ENCODE peak calls at places on chromosomes 3 and 15, in ten cellular contexts. K is HCEC 1CT; M is stimulated activated naive CD8-positive, alpha-beta T cell treated with anti-CD3 and anti-CD28 coated beads, Interleukin-15, amount 100 ng/mL, for 72 hours; R is G401; Q is NT2/D1; W is EH; T is aorta; D is activated T-helper 1 cell treated with Interleukin-2 at 50 U/mL for 16 hours; S is activated B cell treated with CpG ODN at 0.5 μM for 24 hours; E is KG1. F is an unnamed sample.

GRCh38 chr3:77321646-77322045 is 281.7 kb downstream of the ROBO2 start:
- DNase-seq in Q (no peak), K (no peak), E (no peak), R (no peak), D (no peak), M (no peak), T (no peak), W (peak; percentile 48), S (no peak), F (no peak)

GRCh38 chr15:58185439-58185838 is 47.3 kb downstream of the AQP9 start:
- DNase-seq in M (no peak), W (peak; percentile 11), Q (no peak), R (no peak), T (no peak), E (no peak), S (no peak), K (no peak), D (no peak), F (no peak)

GRCh38 chr3:16789344-16790100 is 95.2 kb upstream of the PLCL2 start:
- DNase-seq in S (no peak), R (no peak), W (no peak), Q (peak; percentile 64), D (no peak), M (no peak), K (no peak), E (no peak), T (no peak), F (no peak)

GRCh38 chr3:112569265-112569664 is 7.4 kb downstream of the SLC35A5 start:
- DNase-seq in W (no peak), Q (no peak), D (no peak), T (no peak), S (no peak), R (no peak), K (no peak), E (no peak), M (no peak), F (no peak)

GRCh38 chr3:6860911-6861330 is at the start of gene GRM7:
- DNase-seq in S (no peak), K (no peak), R (peak; percentile 7), D (no peak), M (no peak), E (no peak), T (peak; percentile 71), Q (peak; percentile 48), W (no peak), F (no peak)

GRCh38 chr15:68106656-68107055 is 52.5 kb downstream of the PIAS1 start:
- DNase-seq in W (peak; percentile 60), S (no peak), E (no peak), R (no peak), M (no peak), Q (no peak), D (no peak), K (peak; percentile 50), T (no peak), F (no peak)

GRCh38 chr15:58755956-58756355 is 6.4 kb upstream of the ADAM10 start:
- DNase-seq in T (no peak), E (no peak), D (no peak), M (no peak), K (no peak), S (no peak), R (peak; percentile 70), Q (no peak), W (no peak), F (no peak)

GRCh38 chr15:68819451-68820204 is 1.1 kb downstream of the ANP32A start:
- DNase-seq in M (peak; percentile 55), S (peak; percentile 49), E (no peak), R (peak; percentile 69), W (peak; percentile 67), T (peak; percentile 56), Q (peak; percentile 28), K (peak; percentile 57), D (peak; percentile 13), F (peak; percentile 35)

GRCh38 chr15:60128710-60129109 is 124.6 kb downstream of the FOXB1 start:
- DNase-seq in W (no peak), D (no peak), E (no peak), Q (no peak), K (no peak), T (no peak), S (no peak), M (no peak), R (no peak), F (no peak)

GRCh38 chr3:55060921-55061555 is 133.2 kb upstream of the LRTM1 start:
- DNase-seq in W (peak; percentile 45), D (no peak), Q (peak; percentile 16), T (no peak), K (no peak), M (no peak), S (no peak), E (no peak), R (no peak), F (no peak)

GRCh38 chr15:67240235-67241131 is 14.0 kb downstream of the AAGAB start:
- DNase-seq in D (peak; percentile 9), S (no peak), W (no peak), Q (no peak), R (peak; percentile 49), E (no peak), K (no peak), M (no peak), T (no peak), F (no peak)

GRCh38 chr15:48680841-48681240 is 35.3 kb upstream of the FBN1 start:
- DNase-seq in M (no peak), R (no peak), Q (no peak), K (peak; percentile 96), D (no peak), S (no peak), E (no peak), W (peak; percentile 92), T (no peak), F (no peak)

GRCh38 chr3:64675848-64676247 is 12.0 kb downstream of the ADAMTS9 start:
- DNase-seq in M (no peak), R (no peak), S (no peak), E (no peak), K (no peak), D (no peak), W (no peak), Q (no peak), T (no peak), F (no peak)

GRCh38 chr3:154105218-154105975 is 15.8 kb upstream of the ARHGEF26 start:
- DNase-seq in D (no peak), W (no peak), E (no peak), T (peak; percentile 32), R (no peak), Q (no peak), S (no peak), M (no peak), K (no peak), F (no peak)

GRCh38 chr15:90558182-90558581 is 28.5 kb downstream of the CRTC3 start:
- DNase-seq in D (no peak), R (peak; percentile 66), Q (no peak), T (no peak), S (no peak), W (peak; percentile 44), E (no peak), K (no peak), M (no peak), F (no peak)

GRCh38 chr3:34078418-34078817 is 280.0 kb downstream of the PDCD6IP start:
- DNase-seq in D (no peak), K (no peak), W (no peak), Q (no peak), M (no peak), S (no peak), R (peak; percentile 47), E (no peak), T (no peak), F (no peak)

GRCh38 chr3:126197854-126198584 is 17.6 kb upstream of the ALDH1L1 start:
- DNase-seq in T (peak; percentile 79), D (no peak), M (peak; percentile 63), S (no peak), E (peak; percentile 23), Q (peak; percentile 80), R (peak; percentile 86), K (peak; percentile 25), W (peak; percentile 74), F (peak; percentile 28)

GRCh38 chr3:155981669-155982068 is 111.2 kb downstream of the GMPS start:
- DNase-seq in S (no peak), K (no peak), T (no peak), E (no peak), W (peak; percentile 4), R (no peak), M (no peak), D (no peak), Q (no peak), F (no peak)

GRCh38 chr3:46109635-46110005 is 82.3 kb upstream of the XCR1 start:
- DNase-seq in R (no peak), E (no peak), Q (no peak), K (no peak), S (no peak), D (no peak), M (no peak), W (no peak), T (no peak), F (no peak)

GRCh38 chr3:149657796-149658443 is at the start of gene WWTR1:
- DNase-seq in R (peak; percentile 72), Q (peak; percentile 83), D (no peak), W (peak; percentile 98), M (peak; percentile 36), T (peak; percentile 95), K (peak; percentile 97), S (peak; percentile 24), E (no peak), F (peak; percentile 28)

GRCh38 chr3:149654188-149654601 is 3.6 kb downstream of the WWTR1 start:
- DNase-seq in D (no peak), Q (no peak), R (no peak), T (no peak), W (peak; percentile 88), K (peak; percentile 68), M (no peak), S (no peak), E (no peak), F (no peak)

GRCh38 chr3:128488636-128488994 is 4.4 kb downstream of the GATA2 start:
- DNase-seq in Q (no peak), D (no peak), S (no peak), R (no peak), M (no peak), E (no peak), K (no peak), T (no peak), W (peak; percentile 51), F (no peak)

F was measured in stimulated activated naive B cell treated with anti-CD40 and anti-IgM and Interleukin-4, amounts not matched to agents 10 μg/mL and 1 μg/mL and 100 μg/mL, for 72 hours.